ENCODE peak calls at places on chromosomes 3 and 15, in seven cellular contexts. J, W, S, D, L, U and O are unnamed samples.
A peak's percentile ranks its signal among the peaks of the same experiment; 100 is the strongest.

GRCh38 chr3:131708216-131708615 is 205.4 kb upstream of the MRPL3 start:
- DNase-seq in J (no peak), W (no peak), S (no peak), D (no peak), L (no peak), U (no peak), O (no peak)

GRCh38 chr3:12553921-12554391 is 2.9 kb upstream of the MKRN2 start:
- DNase-seq in J (no peak), W (no peak), S (no peak), D (peak; percentile 34), L (peak; percentile 48), U (no peak), O (no peak)

GRCh38 chr3:50133283-50133615 is 21.9 kb upstream of the SEMA3F start:
- DNase-seq in J (no peak), W (no peak), S (no peak), D (no peak), L (no peak), U (no peak), O (no peak)

GRCh38 chr3:48468329-48468731 is 21.8 kb downstream of the ATRIP start:
- DNase-seq in J (no peak), W (no peak), S (no peak), D (no peak), L (peak; percentile 31), U (no peak), O (no peak)

GRCh38 chr3:54870423-54870822 is 57.4 kb downstream of the LRTM1 start:
- DNase-seq in J (peak; percentile 97), W (peak; percentile 8), S (no peak), D (peak; percentile 42), L (peak; percentile 34), U (no peak), O (no peak)

GRCh38 chr15:22850055-22850454 is 11.6 kb downstream of the NIPA2 start:
- DNase-seq in J (peak; percentile 62), W (no peak), S (no peak), D (no peak), L (no peak), U (no peak), O (no peak)

GRCh38 chr3:70889162-70890045 is 577.0 kb upstream of the MDFIC2 start:
- DNase-seq in J (peak; percentile 15), W (no peak), S (no peak), D (no peak), L (no peak), U (no peak), O (no peak)

GRCh38 chr3:72100062-72100511 is 315.1 kb upstream of the PROK2 start:
- DNase-seq in J (no peak), W (no peak), S (no peak), D (peak; percentile 14), L (no peak), U (no peak), O (no peak)

GRCh38 chr3:66140106-66140505 is 80.7 kb upstream of the SLC25A26 start:
- DNase-seq in J (no peak), W (no peak), S (no peak), D (no peak), L (no peak), U (no peak), O (no peak)

GRCh38 chr15:78059110-78059839 is 18.2 kb downstream of the TBC1D2B start:
- DNase-seq in J (peak; percentile 63), W (no peak), S (no peak), D (no peak), L (no peak), U (no peak), O (no peak)

GRCh38 chr15:56739474-56739873 is 6.2 kb upstream of the ZNF280D start:
- DNase-seq in J (no peak), W (no peak), S (no peak), D (no peak), L (no peak), U (no peak), O (no peak)

GRCh38 chr3:58383904-58384303 is 49.7 kb downstream of the PDHB start:
- DNase-seq in J (peak; percentile 99), W (no peak), S (no peak), D (no peak), L (peak; percentile 66), U (no peak), O (no peak)

GRCh38 chr3:36923523-36923943 is 21.3 kb downstream of the TRANK1 start:
- DNase-seq in J (no peak), W (no peak), S (no peak), D (no peak), L (no peak), U (no peak), O (no peak)

GRCh38 chr15:56678562-56678961 is 54.7 kb downstream of the ZNF280D start:
- DNase-seq in J (no peak), W (no peak), S (no peak), D (no peak), L (no peak), U (no peak), O (no peak)

GRCh38 chr3:46709721-46710120 is 7.9 kb downstream of the PRSS50 start:
- DNase-seq in J (no peak), W (no peak), S (no peak), D (no peak), L (no peak), U (no peak), O (no peak)

GRCh38 chr3:4531478-4532025 is 38.4 kb downstream of the ITPR1 start:
- DNase-seq in J (peak; percentile 1), W (no peak), S (no peak), D (no peak), L (no peak), U (no peak), O (no peak)

GRCh38 chr3:169907944-169908343 is 3.4 kb upstream of the SAMD7 start:
- DNase-seq in J (no peak), W (no peak), S (no peak), D (no peak), L (no peak), U (no peak), O (no peak)

GRCh38 chr3:18847583-18848197 is 300.6 kb upstream of the KCNH8 start:
- DNase-seq in J (no peak), W (no peak), S (no peak), D (no peak), L (peak; percentile 4), U (no peak), O (no peak)

GRCh38 chr3:173501941-173502489 is 104.5 kb downstream of the NLGN1 start:
- DNase-seq in J (peak; percentile 4), W (no peak), S (no peak), D (no peak), L (no peak), U (no peak), O (no peak)

GRCh38 chr3:97579365-97579764 is 185.2 kb upstream of the ARL6 start:
- DNase-seq in J (no peak), W (no peak), S (no peak), D (peak; percentile 46), L (no peak), U (no peak), O (no peak)

GRCh38 chr15:77631790-77632551 is 741 bp downstream of the LINGO1 start:
- DNase-seq in J (no peak), W (peak; percentile 48), S (no peak), D (no peak), L (no peak), U (no peak), O (no peak)

GRCh38 chr3:179174898-179175297 is 26.7 kb downstream of the PIK3CA start:
- DNase-seq in J (no peak), W (no peak), S (no peak), D (no peak), L (no peak), U (no peak), O (no peak)

GRCh38 chr3:42843730-42844713 is 31.7 kb downstream of the CYP8B1 start:
- DNase-seq in J (no peak), W (no peak), S (no peak), D (no peak), L (no peak), U (no peak), O (no peak)

GRCh38 chr3:116002240-116002639 is 378.9 kb downstream of the GAP43 start:
- DNase-seq in J (no peak), W (no peak), S (no peak), D (no peak), L (peak; percentile 61), U (no peak), O (no peak)

GRCh38 chr15:83030021-83030420 is 18.6 kb upstream of the C15orf40 start:
- DNase-seq in J (peak; percentile 29), W (no peak), S (no peak), D (no peak), L (no peak), U (no peak), O (no peak)

GRCh38 chr3:127722928-127723603 is 50.3 kb downstream of the ABTB1 start:
- DNase-seq in J (peak; percentile 25), W (no peak), S (no peak), D (no peak), L (peak; percentile 56), U (no peak), O (no peak)

GRCh38 chr3:13895155-13896105 is 15.6 kb upstream of the WNT7A start:
- DNase-seq in J (peak; percentile 71), W (peak; percentile 95), S (peak; percentile 95), D (peak; percentile 9), L (peak; percentile 90), U (peak; percentile 90), O (peak; percentile 95)

GRCh38 chr3:43906847-43907507 is 216.2 kb downstream of the ABHD5 start:
- DNase-seq in J (no peak), W (no peak), S (no peak), D (no peak), L (no peak), U (no peak), O (no peak)

GRCh38 chr3:45655906-45656305 is 33.3 kb upstream of the SACM1L start:
- DNase-seq in J (peak; percentile 38), W (no peak), S (no peak), D (no peak), L (no peak), U (no peak), O (no peak)

GRCh38 chr3:49724586-49724985 is 835 bp upstream of the GMPPB start:
- DNase-seq in J (peak; percentile 12), W (no peak), S (no peak), D (no peak), L (no peak), U (no peak), O (no peak)

GRCh38 chr3:11568503-11569155 is 75.1 kb downstream of the VGLL4 start:
- DNase-seq in J (peak; percentile 93), W (no peak), S (no peak), D (no peak), L (peak; percentile 44), U (no peak), O (no peak)

GRCh38 chr3:10473581-10474438 is 31.6 kb downstream of the ATP2B2 start:
- DNase-seq in J (no peak), W (no peak), S (no peak), D (no peak), L (no peak), U (no peak), O (no peak)